ENCODE peak calls at places on chromosomes 11 and 22, in four cellular contexts. I is HCT116, X is K562, J is HepG2. H is an unnamed sample.

GRCh38 chr11:23112987-23113886 is 253.0 kb upstream of the CCDC179 start:
- DNase-seq in I (no peak), X (no peak), J (peak; percentile 69), H (peak; percentile 7)

GRCh38 chr11:134071766-134072403 is 3.0 kb downstream of the JAM3 start:
- DNase-seq in I (no peak), X (no peak), J (no peak), H (no peak)

GRCh38 chr11:69114362-69114761 is 41.4 kb upstream of the SMIM38 start:
- DNase-seq in I (no peak), X (no peak), J (no peak), H (no peak)

GRCh38 chr11:116117326-116118137 is 613.3 kb upstream of the CADM1 start:
- DNase-seq in I (no peak), X (no peak), J (no peak), H (no peak)

GRCh38 chr11:129308241-129308865 is 67.3 kb upstream of the BARX2 start:
- DNase-seq in I (no peak), X (no peak), J (no peak), H (no peak)

GRCh38 chr11:87338046-87338639 is 300.4 kb downstream of the TMEM135 start:
- DNase-seq in I (no peak), X (no peak), J (no peak), H (no peak)

GRCh38 chr11:116529210-116529609 is 243.6 kb downstream of the BUD13 start:
- DNase-seq in I (no peak), X (no peak), J (no peak), H (no peak)

GRCh38 chr11:104073950-104074349 is 37.5 kb downstream of the DDI1 start:
- DNase-seq in I (no peak), X (no peak), J (no peak), H (no peak)

GRCh38 chr22:44968736-44969135 is 41.1 kb downstream of the PHF21B start:
- DNase-seq in I (no peak), X (peak; percentile 10), J (no peak), H (no peak)

GRCh38 chr22:48651036-48651890 is 1176.4 kb downstream of the BRD1 start:
- DNase-seq in I (peak; percentile 2), X (no peak), J (no peak), H (no peak)

GRCh38 chr11:94934362-94934761 is 39.0 kb downstream of the CWC15 start:
- DNase-seq in I (no peak), X (no peak), J (no peak), H (no peak)

GRCh38 chr11:28838741-28839140 is 730.6 kb downstream of the METTL15 start:
- DNase-seq in I (no peak), X (no peak), J (no peak), H (no peak)

GRCh38 chr11:92070026-92070889 is 154.4 kb upstream of the FAT3 start:
- DNase-seq in I (no peak), X (no peak), J (no peak), H (no peak)

GRCh38 chr11:101323997-101324396 is 194.4 kb upstream of the PGR start:
- DNase-seq in I (no peak), X (no peak), J (no peak), H (no peak)

GRCh38 chr11:17428261-17428660 is 39.8 kb upstream of the KCNJ11 start:
- DNase-seq in I (no peak), X (no peak), J (no peak), H (no peak)

GRCh38 chr11:118180300-118180703 is 3.9 kb upstream of the SCN2B start:
- DNase-seq in I (peak; percentile 55), X (no peak), J (peak; percentile 59), H (no peak)

GRCh38 chr11:85685820-85686459 is at the start of gene CCDC89:
- DNase-seq in I (no peak), X (no peak), J (peak; percentile 68), H (no peak)

GRCh38 chr11:92482502-92482901 is 257.9 kb downstream of the FAT3 start:
- DNase-seq in I (no peak), X (no peak), J (no peak), H (no peak)

GRCh38 chr11:33778682-33779081 is 4.4 kb upstream of the FBXO3 start:
- DNase-seq in I (no peak), X (no peak), J (no peak), H (no peak)

GRCh38 chr11:125188021-125188420 is 23.5 kb downstream of the PKNOX2 start:
- DNase-seq in I (no peak), X (no peak), J (no peak), H (no peak)

GRCh38 chr11:66328307-66329144 is 7.7 kb downstream of the RIN1 start:
- DNase-seq in I (peak; percentile 54), X (peak; percentile 85), J (peak; percentile 71), H (peak; percentile 72)

GRCh38 chr11:89442801-89443200 is 48.4 kb downstream of the NOX4 start:
- DNase-seq in I (no peak), X (no peak), J (no peak), H (no peak)

GRCh38 chr11:102589047-102589459 is 36.1 kb downstream of the MMP20 start:
- DNase-seq in I (no peak), X (no peak), J (no peak), H (no peak)

GRCh38 chr11:57290288-57290687 is 34.5 kb downstream of the TNKS1BP1 start:
- DNase-seq in I (no peak), X (no peak), J (no peak), H (no peak)

GRCh38 chr11:70680781-70681281 is 282.5 kb downstream of the CTTN start:
- DNase-seq in I (no peak), X (no peak), J (no peak), H (no peak)

GRCh38 chr11:2432628-2433071 is 11.7 kb downstream of the TRPM5 start:
- DNase-seq in I (no peak), X (no peak), J (no peak), H (no peak)

GRCh38 chr11:119501777-119502405 is 78.9 kb upstream of the THY1 start:
- DNase-seq in I (no peak), X (no peak), J (no peak), H (no peak)

GRCh38 chr22:37430941-37431340 is 3.7 kb upstream of the ELFN2 start:
- DNase-seq in I (no peak), X (no peak), J (no peak), H (no peak)

GRCh38 chr11:133163463-133164419 is 368.6 kb downstream of the OPCML start:
- DNase-seq in I (no peak), X (peak; percentile 21), J (peak; percentile 51), H (peak; percentile 15)

GRCh38 chr11:75445315-75445953 is 12.4 kb upstream of the KLHL35 start:
- DNase-seq in I (peak; percentile 22), X (peak; percentile 84), J (peak; percentile 56), H (peak; percentile 64)

GRCh38 chr11:72081856-72082255 is 1.2 kb downstream of the LRRC51 start:
- DNase-seq in I (no peak), X (no peak), J (no peak), H (no peak)

GRCh38 chr11:10725907-10726253 is 25.2 kb upstream of the CTR9 start:
- DNase-seq in I (no peak), X (no peak), J (no peak), H (no peak)

GRCh38 chr11:70504246-70505020 is 106.1 kb downstream of the CTTN start:
- DNase-seq in I (no peak), X (no peak), J (no peak), H (no peak)

GRCh38 chr11:130872961-130873360 is 43.3 kb downstream of the SNX19 start:
- DNase-seq in I (no peak), X (no peak), J (no peak), H (no peak)

GRCh38 chr11:67646535-67647336 is 3.8 kb downstream of the ACY3 start:
- DNase-seq in I (no peak), X (no peak), J (no peak), H (no peak)

GRCh38 chr11:10305262-10305963 is 540 bp downstream of the ADM start:
- DNase-seq in I (no peak), X (no peak), J (peak; percentile 33), H (no peak)

GRCh38 chr11:96954587-96954986 is 564.8 kb downstream of the JRKL start:
- DNase-seq in I (no peak), X (no peak), J (no peak), H (no peak)

GRCh38 chr11:96943970-96944369 is 554.2 kb downstream of the JRKL start:
- DNase-seq in I (no peak), X (no peak), J (no peak), H (no peak)

GRCh38 chr11:96948066-96948465 is 558.3 kb downstream of the JRKL start:
- DNase-seq in I (no peak), X (no peak), J (no peak), H (no peak)

GRCh38 chr11:96949464-96949863 is 559.7 kb downstream of the JRKL start:
- DNase-seq in I (no peak), X (no peak), J (no peak), H (no peak)
- H3K27ac ChIP-seq in I (no peak overlapping the region), X (no peak overlapping the region), J (no peak overlapping the region), H (no peak overlapping the region)

GRCh38 chr22:32760396-32760795 is 41.1 kb upstream of the TIMP3 start:
- DNase-seq in I (no peak), X (no peak), J (no peak), H (no peak)

GRCh38 chr22:32758866-32759385 is 42.6 kb upstream of the TIMP3 start:
- DNase-seq in I (no peak), X (no peak), J (no peak), H (no peak)

GRCh38 chr22:32764330-32765116 is 37.0 kb upstream of the TIMP3 start:
- DNase-seq in I (no peak), X (no peak), J (no peak), H (no peak)

GRCh38 chr22:32761251-32761903 is 40.1 kb upstream of the TIMP3 start:
- DNase-seq in I (no peak), X (no peak), J (no peak), H (no peak)

GRCh38 chr22:32760815-32761214 is 40.7 kb upstream of the TIMP3 start:
- DNase-seq in I (no peak), X (no peak), J (no peak), H (no peak)
- TF ChIP-seq TCF7L2 in I (no peak), X (no peak), J (no peak), H (no peak)

GRCh38 chr11:56207796-56208195 is 26.3 kb downstream of the OR5T2 start:
- DNase-seq in I (no peak), X (no peak), J (no peak), H (no peak)
- H3K27ac ChIP-seq in I (no peak overlapping the region), X (no peak overlapping the region), J (no peak overlapping the region), H (no peak overlapping the region)

GRCh38 chr11:12088531-12088930 is 21.9 kb upstream of the MICAL2 start:
- DNase-seq in I (no peak), X (no peak), J (no peak), H (no peak)

GRCh38 chr11:12090761-12091261 is 19.6 kb upstream of the MICAL2 start:
- DNase-seq in I (peak; percentile 73), X (no peak), J (no peak), H (no peak)

GRCh38 chr11:12089041-12089440 is 21.3 kb upstream of the MICAL2 start:
- DNase-seq in I (no peak), X (no peak), J (no peak), H (no peak)

GRCh38 chr11:12089473-12089872 is 20.9 kb upstream of the MICAL2 start:
- DNase-seq in I (no peak), X (no peak), J (no peak), H (no peak)

DNA sequence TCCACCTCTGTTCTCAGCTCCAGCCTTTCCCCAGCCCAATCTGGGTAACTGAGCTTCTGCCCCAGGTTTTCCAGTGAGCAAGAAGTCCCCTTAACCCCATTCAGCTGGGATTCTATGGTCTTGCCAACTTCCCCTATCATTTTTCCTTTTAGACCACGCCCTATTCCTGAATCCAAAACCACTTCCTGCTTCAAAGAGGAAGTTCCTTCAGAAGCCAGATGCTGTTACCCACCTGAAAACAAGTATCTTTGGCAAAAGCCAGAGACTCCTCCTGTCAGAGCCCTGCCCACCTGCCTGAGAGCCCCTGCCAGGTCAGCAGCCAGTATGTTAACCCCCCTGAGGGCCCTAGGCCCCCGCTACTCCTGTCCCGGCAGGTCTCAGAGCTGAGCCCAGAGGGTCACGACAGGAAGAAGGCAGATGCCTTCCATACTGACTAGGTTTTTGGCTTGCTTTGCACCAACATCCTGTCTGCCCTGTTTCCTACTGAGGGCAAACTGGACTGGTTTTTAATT is 20.3 kb upstream of the MICAL2 start:
- DNase-seq in I (peak; percentile 54), X (peak; percentile 31), J (no peak), H (no peak)
- TF ChIP-seq TCF7L2 in I (no peak), X (no peak), J (no peak), H (no peak)